ENCODE peak calls at places on chromosomes 4 and X, in five cellular contexts. G is sigmoid colon, T is thyroid gland, P is ovary, V is spleen. H is an unnamed sample.
A peak's percentile ranks its signal among the peaks of the same experiment; 100 is the strongest.

GRCh38 chr4:1208970-1209704 is 36.8 kb upstream of the SPON2 start:
- DNase-seq in T (no peak), G (peak; percentile 73), V (peak; percentile 70), P (no peak), H (peak; percentile 43)

GRCh38 chr4:40630335-40631021 is 814 bp upstream of the RBM47 start:
- DNase-seq in G (peak; percentile 74), V (peak; percentile 90), P (peak; percentile 26), T (peak; percentile 96), H (peak; percentile 87)

GRCh38 chr4:109302366-109303140 is at the start of gene COL25A1:
- DNase-seq in P (peak; percentile 34), G (peak; percentile 65), T (peak; percentile 90), V (peak; percentile 71), H (peak; percentile 53)

GRCh38 chr4:15781427-15782095 is 3.4 kb downstream of the CD38 start:
- DNase-seq in P (no peak), G (no peak), T (no peak), V (no peak), H (no peak)

GRCh38 chrX:43703211-43703791 is 47.2 kb downstream of the MAOA start:
- DNase-seq in V (no peak), P (no peak), T (peak; percentile 8), G (no peak), H (no peak)

GRCh38 chrX:39559229-39559628 is 538.5 kb downstream of the BCOR start:
- DNase-seq in V (no peak), G (no peak), T (no peak), P (no peak), H (no peak)

GRCh38 chrX:120568047-120568446 is 7.3 kb upstream of the CUL4B start:
- DNase-seq in T (no peak), V (no peak), G (no peak), P (no peak), H (no peak)

GRCh38 chrX:42485621-42486020 is 292.3 kb downstream of the PPP1R2C start:
- DNase-seq in V (no peak), T (no peak), G (no peak), P (no peak), H (no peak)

GRCh38 chrX:129634541-129634940 is 20.2 kb downstream of the APLN start:
- DNase-seq in V (no peak), P (no peak), G (peak; percentile 44), T (no peak), H (no peak)

GRCh38 chr4:6763330-6763851 is 19.1 kb upstream of the KIAA0232 start:
- DNase-seq in P (no peak), V (no peak), G (no peak), T (no peak), H (no peak)

GRCh38 chr4:23788460-23788859 is 101.4 kb downstream of the PPARGC1A start:
- DNase-seq in T (no peak), V (no peak), P (no peak), G (no peak), H (no peak)

GRCh38 chr4:48127882-48128394 is 6.1 kb downstream of the TXK start:
- DNase-seq in T (peak; percentile 69), P (no peak), G (no peak), V (peak; percentile 82), H (no peak)

GRCh38 chrX:16112428-16112827 is 10.9 kb upstream of the GRPR start:
- DNase-seq in P (no peak), V (no peak), G (no peak), T (no peak), H (no peak)

GRCh38 chrX:43540318-43540717 is 115.8 kb upstream of the MAOA start:
- DNase-seq in V (no peak), T (no peak), G (no peak), P (no peak), H (no peak)

GRCh38 chrX:21745756-21746155 is 12.2 kb downstream of the SMPX start:
- DNase-seq in T (peak; percentile 37), G (no peak), V (no peak), P (no peak), H (no peak)

GRCh38 chr4:12852338-12853307 is 631.5 kb downstream of the RAB28 start:
- DNase-seq in G (no peak), P (no peak), V (no peak), T (peak; percentile 3), H (no peak)

GRCh38 chrX:39133971-39134370 is 332.7 kb downstream of the MID1IP1 start:
- DNase-seq in G (no peak), V (peak; percentile 79), T (no peak), P (no peak), H (peak; percentile 44)

GRCh38 chrX:152822383-152823086 is 8.0 kb downstream of the CETN2 start:
- DNase-seq in G (no peak), T (no peak), V (no peak), P (no peak), H (no peak)

GRCh38 chr4:52890401-52890791 is 28.3 kb downstream of the RASL11B start:
- DNase-seq in P (no peak), V (no peak), G (no peak), T (no peak), H (no peak)
- TF ChIP-seq POLR2A in P (no peak), V (no peak), G (no peak), T (no peak), H (no peak)

GRCh38 chrX:48520455-48520854 is 1.2 kb upstream of the EBP start:
- DNase-seq in V (no peak), P (no peak), G (no peak), T (no peak), H (no peak)

GRCh38 chrX:48522291-48522690 is 683 bp downstream of the EBP start:
- DNase-seq in G (peak; percentile 15), P (no peak), T (no peak), V (no peak), H (peak; percentile 37)

GRCh38 chrX:48520976-48521352 is 644 bp upstream of the EBP start:
- DNase-seq in P (no peak), V (no peak), G (no peak), T (no peak), H (no peak)

GRCh38 chrX:48523682-48524081 is 2.1 kb downstream of the EBP start:
- DNase-seq in G (peak; percentile 54), P (no peak), T (no peak), V (no peak), H (no peak)

GRCh38 chrX:48521353-48522243 is at the start of gene EBP:
- DNase-seq in G (peak; percentile 93), T (peak; percentile 92), P (peak; percentile 84), V (peak; percentile 94), H (peak; percentile 91)
- TF ChIP-seq POLR2A in G (peak; percentile 55), T (no peak), P (peak; percentile 27), V (no peak), H (peak; percentile 86)

DNA sequence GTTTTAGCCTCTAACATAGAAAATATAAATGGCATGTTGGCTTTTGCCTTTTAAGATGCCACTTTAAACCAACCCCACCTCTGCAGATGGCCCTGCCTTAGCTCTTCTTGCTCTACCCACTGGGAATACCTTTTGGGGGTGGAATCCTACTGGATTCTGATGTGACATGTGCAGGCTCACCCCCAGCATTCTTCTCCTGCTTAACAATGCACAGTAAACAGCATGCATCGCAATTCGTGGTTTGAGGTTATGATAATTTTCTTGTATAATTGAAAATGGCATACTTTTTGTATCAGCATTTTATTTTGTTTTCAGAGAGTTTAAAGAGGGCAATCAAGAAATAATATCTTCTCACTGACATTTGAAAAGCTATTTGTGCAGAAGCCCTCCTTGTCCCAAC is 167.9 kb downstream of the AREG start:
- DNase-seq in V (no peak), P (no peak), G (no peak), T (no peak), H (no peak)
- TF ChIP-seq POLR2A in V (no peak), P (no peak), G (no peak), T (no peak), H (no peak)

GRCh38 chrX:103171353-103171752 is 43.6 kb upstream of the BEX4 start:
- DNase-seq in P (no peak), T (no peak), G (no peak), V (no peak), H (no peak)

GRCh38 chrX:103175944-103176753 is 38.8 kb upstream of the BEX4 start:
- DNase-seq in T (peak; percentile 56), V (no peak), G (peak; percentile 64), P (peak; percentile 9), H (peak; percentile 46)

GRCh38 chrX:103170216-103170615 is 44.7 kb upstream of the BEX4 start:
- DNase-seq in T (no peak), P (no peak), V (no peak), G (no peak), H (no peak)
- TF ChIP-seq POLR2A in T (no peak), P (no peak), V (no peak), G (no peak), H (no peak)

GRCh38 chr4:86593726-86594558 is at the start of gene PTPN13:
- DNase-seq in V (peak; percentile 94), T (peak; percentile 100), G (peak; percentile 99), P (peak; percentile 100), H (peak; percentile 92)
- TF ChIP-seq POLR2A in V (no peak), T (peak; percentile 87), G (peak; percentile 28), P (peak; percentile 82), H (peak; percentile 45)

DNA sequence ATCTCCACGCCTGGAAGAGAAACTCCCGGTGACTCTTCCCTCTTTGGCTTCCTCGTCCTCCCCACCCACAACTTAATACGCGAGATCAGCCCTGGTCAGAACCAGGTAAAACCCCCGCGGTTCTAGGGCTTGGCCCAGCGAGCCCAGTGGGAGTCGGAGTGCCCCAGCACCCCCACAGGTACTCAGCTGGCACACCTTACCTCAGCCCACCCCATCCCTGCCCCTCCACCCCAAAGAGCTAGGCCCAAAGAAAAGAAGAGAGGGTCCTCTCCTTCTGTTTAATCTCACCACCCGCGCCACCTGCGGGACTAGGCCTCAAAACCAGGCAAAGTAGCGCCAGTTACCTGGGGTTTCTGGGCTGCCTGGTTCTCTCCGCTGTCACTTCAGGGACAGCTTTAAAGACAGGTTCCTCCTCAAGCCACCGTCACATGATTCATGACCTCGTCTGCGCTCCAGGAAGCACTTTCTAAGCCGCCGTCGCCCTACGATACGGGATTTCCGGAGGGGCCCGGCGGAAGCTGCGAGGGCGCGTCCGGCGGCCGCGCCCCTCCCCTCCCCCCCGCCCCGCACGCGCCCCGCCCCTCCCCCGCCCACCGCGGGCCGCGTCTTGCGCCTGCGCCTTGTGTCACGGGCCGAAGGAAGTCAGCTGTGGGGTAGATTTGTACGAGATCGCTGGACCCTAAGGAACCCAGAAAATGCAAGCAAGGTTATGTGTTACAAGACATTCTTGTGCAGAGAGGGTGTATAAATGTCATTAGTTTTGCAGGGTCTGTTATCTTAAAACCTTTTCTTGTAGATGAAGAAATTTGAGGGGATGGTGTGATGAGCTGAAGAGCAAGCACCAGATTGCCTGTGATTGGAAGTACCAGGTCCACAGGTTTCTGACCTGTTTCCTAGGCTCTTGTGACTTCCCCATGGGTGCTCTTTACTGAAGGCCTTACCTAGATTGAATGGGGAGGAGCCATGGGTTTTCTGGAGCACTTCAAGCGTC is at the start of gene LAMTOR3:
- DNase-seq in T (peak; percentile 91), G (peak; percentile 96), V (peak; percentile 97), P (peak; percentile 87), H (peak; percentile 95)
- TF ChIP-seq POLR2A in T (no peak), G (no peak), V (no peak), P (peak; percentile 37), H (no peak)

H was measured in right lobe of liver.